ENCODE peak calls at places on chromosomes 4 and X, in ten cellular contexts. Y is caudate nucleus, Q is cardiac fibroblast, T is ACHN, D is ureter, E is hypothalamus, P is NCI-H510A treated with DMSO at 0.1 percent for 48 hours, N is ascending aorta, X is bronchial epithelial cell, R is globus pallidus. V is an unnamed sample.

GRCh38 chrX:67734111-67734753 is 190.4 kb downstream of the AR start:
- DNase-seq in Y (no peak), Q (no peak), T (no peak), D (no peak), E (no peak), P (no peak), N (no peak), X (no peak), R (no peak), V (no peak)

GRCh38 chr4:175702703-175703102 is 109.4 kb downstream of the GPM6A start:
- DNase-seq in Y (no peak), Q (no peak), T (no peak), D (no peak), E (no peak), P (no peak), N (no peak), X (no peak), R (no peak), V (no peak)

GRCh38 chr4:6115342-6115741 is 85.0 kb downstream of the JAKMIP1 start:
- DNase-seq in Y (no peak), Q (no peak), T (no peak), D (no peak), E (no peak), P (no peak), N (no peak), X (no peak), R (no peak), V (no peak)

GRCh38 chr4:3668825-3669552 is 97.2 kb upstream of the ADRA2C start:
- DNase-seq in Y (no peak), Q (no peak), T (no peak), D (no peak), E (no peak), P (no peak), N (no peak), X (no peak), R (no peak), V (no peak)

GRCh38 chr4:153045111-153045982 is 109.2 kb downstream of the FHDC1 start:
- DNase-seq in Y (no peak), Q (no peak), T (no peak), D (no peak), E (no peak), P (no peak), N (no peak), X (peak), R (no peak), V (no peak)

GRCh38 chr4:6118201-6118600 is 82.1 kb downstream of the JAKMIP1 start:
- DNase-seq in Y (no peak), Q (no peak), T (no peak), D (no peak), E (no peak), P (no peak), N (no peak), X (no peak), R (no peak), V (no peak)

GRCh38 chr4:52076731-52077130 is 25.6 kb downstream of the SPATA18 start:
- DNase-seq in Y (no peak), Q (no peak), T (peak), D (no peak), E (no peak), P (no peak), N (no peak), X (no peak), R (no peak), V (no peak)

GRCh38 chrX:154362085-154362742 is 12.2 kb downstream of the FLNA start:
- DNase-seq in Y (no peak), Q (no peak), T (no peak), D (no peak), E (no peak), P (no peak), N (no peak), X (no peak), R (no peak), V (no peak)

GRCh38 chrX:47574609-47575325 is 7.5 kb upstream of the TIMP1 start:
- DNase-seq in Y (no peak), Q (no peak), T (no peak), D (no peak), E (no peak), P (no peak), N (no peak), X (no peak), R (no peak), V (no peak)

GRCh38 chr4:15744016-15744415 is 34.1 kb upstream of the CD38 start:
- DNase-seq in Y (no peak), Q (no peak), T (no peak), D (no peak), E (no peak), P (no peak), N (no peak), X (no peak), R (no peak), V (no peak)

GRCh38 chr4:171644430-171645057 is 168.7 kb upstream of the GALNTL6 start:
- DNase-seq in Y (no peak), Q (no peak), T (no peak), D (no peak), E (no peak), P (no peak), N (no peak), X (no peak), R (peak), V (no peak)

GRCh38 chr4:48071171-48071570 is 54.6 kb downstream of the NIPAL1 start:
- DNase-seq in Y (no peak), Q (peak), T (no peak), D (no peak), E (no peak), P (no peak), N (no peak), X (no peak), R (no peak), V (no peak)

GRCh38 chrX:10387011-10387410 is 230.2 kb downstream of the CLCN4 start:
- DNase-seq in Y (no peak), Q (peak), T (no peak), D (no peak), E (no peak), P (no peak), N (no peak), X (peak), R (no peak), V (no peak)

GRCh38 chr4:75490155-75490554 is 24.0 kb downstream of the RCHY1 start:
- DNase-seq in Y (no peak), Q (peak), T (peak), D (no peak), E (no peak), P (no peak), N (no peak), X (peak), R (peak), V (no peak)

GRCh38 chrX:45524805-45525204 is 324.1 kb upstream of the DIPK2B start:
- DNase-seq in Y (no peak), Q (peak), T (no peak), D (no peak), E (no peak), P (no peak), N (no peak), X (peak), R (no peak), V (no peak)

GRCh38 chrX:109537324-109537665 is 651 bp downstream of the NXT2 start:
- DNase-seq in Y (no peak), Q (peak), T (peak), D (peak), E (no peak), P (peak), N (peak), X (peak), R (no peak), V (no peak)

GRCh38 chr4:176156656-176157055 is 38.7 kb downstream of the SPATA4 start:
- DNase-seq in Y (no peak), Q (peak), T (no peak), D (no peak), E (no peak), P (no peak), N (no peak), X (peak), R (no peak), V (no peak)

GRCh38 chr4:40630335-40631021 is 814 bp upstream of the RBM47 start:
- DNase-seq in Y (no peak), Q (no peak), T (no peak), D (peak), E (no peak), P (peak), N (no peak), X (peak), R (no peak), V (peak)